ENCODE peak calls at places on chromosomes 3 and 15, in five cellular contexts. I, S, O, U and X are unnamed samples.

GRCh38 chr3:186946756-186947375 is 16.5 kb downstream of the ST6GAL1 start:
- DNase-seq in I (no peak), O (no peak), S (peak; percentile 56), U (no peak), X (no peak)

GRCh38 chr3:171783086-171783485 is 27.2 kb downstream of the PLD1 start:
- DNase-seq in U (no peak), O (peak; percentile 53), I (no peak), S (no peak), X (no peak)

GRCh38 chr3:104556372-104557078 is 810.2 kb upstream of the ALCAM start:
- DNase-seq in U (no peak), I (no peak), S (no peak), O (peak; percentile 5), X (no peak)

GRCh38 chr3:5016218-5017161 is 37.3 kb downstream of the BHLHE40 start:
- DNase-seq in S (peak; percentile 62), O (peak; percentile 66), I (no peak), U (no peak), X (no peak)

GRCh38 chr15:75307778-75308390 is 25.2 kb downstream of the GOLGA6D start:
- DNase-seq in O (peak; percentile 7), S (peak; percentile 49), U (peak; percentile 60), I (peak; percentile 88), X (peak; percentile 6)

GRCh38 chr3:99647081-99647480 is 8.7 kb downstream of the COL8A1 start:
- DNase-seq in S (peak; percentile 75), U (no peak), O (peak; percentile 59), I (no peak), X (no peak)

GRCh38 chr3:16828815-16829214 is 55.9 kb upstream of the PLCL2 start:
- DNase-seq in S (peak; percentile 46), I (peak; percentile 62), U (peak; percentile 33), O (peak; percentile 25), X (no peak)

GRCh38 chr15:32716216-32716959 is 1.4 kb upstream of the GREM1 start:
- DNase-seq in S (no peak), O (no peak), I (no peak), U (no peak), X (no peak)

GRCh38 chr3:126435456-126436315 is 40.0 kb downstream of the ZXDC start:
- DNase-seq in S (no peak), O (no peak), U (no peak), I (no peak), X (no peak)

GRCh38 chr3:95277614-95278013 is 1214.8 kb downstream of the NSUN3 start:
- DNase-seq in U (no peak), O (no peak), I (no peak), S (no peak), X (no peak)

GRCh38 chr3:16471897-16472296 is 41.6 kb downstream of the RFTN1 start:
- DNase-seq in I (no peak), U (no peak), O (no peak), S (no peak), X (no peak)

GRCh38 chr15:90586948-90587347 is 57.2 kb downstream of the CRTC3 start:
- DNase-seq in O (no peak), U (no peak), S (no peak), I (no peak), X (no peak)

GRCh38 chr3:186170516-186170915 is 61.6 kb upstream of the ETV5 start:
- DNase-seq in S (no peak), U (no peak), O (no peak), I (no peak), X (no peak)

GRCh38 chr15:59892995-59893394 is 111.1 kb upstream of the FOXB1 start:
- DNase-seq in S (peak; percentile 47), U (no peak), I (peak; percentile 46), O (no peak), X (peak; percentile 51)

GRCh38 chr15:69537888-69538287 is 85.3 kb downstream of the RPLP1 start:
- DNase-seq in I (no peak), S (no peak), O (no peak), U (no peak), X (no peak)

GRCh38 chr15:91488452-91488851 is 365.1 kb upstream of the SLCO3A1 start:
- DNase-seq in I (no peak), O (no peak), U (no peak), S (no peak), X (no peak)

GRCh38 chr3:8759038-8759755 is 10.2 kb downstream of the OXTR start:
- DNase-seq in O (no peak), S (no peak), U (no peak), I (peak; percentile 17), X (no peak)

GRCh38 chr15:55799287-55800212 is 56.6 kb upstream of the PRTG start:
- DNase-seq in O (peak; percentile 68), U (no peak), S (peak; percentile 72), I (peak; percentile 75), X (peak; percentile 69)

GRCh38 chr15:30954674-30955073 is 36.8 kb downstream of the MTMR10 start:
- DNase-seq in S (peak; percentile 19), I (no peak), O (peak; percentile 11), U (no peak), X (no peak)

GRCh38 chr3:107520535-107520934 is 2.2 kb upstream of the BBX start:
- DNase-seq in O (no peak), S (no peak), U (no peak), I (no peak), X (no peak)

GRCh38 chr3:149575213-149575961 is 82.4 kb downstream of the WWTR1 start:
- DNase-seq in I (no peak), S (no peak), U (no peak), O (peak; percentile 94), X (no peak)

GRCh38 chr3:132661120-132661519 is 991 bp downstream of the UBA5 start:
- DNase-seq in S (peak; percentile 24), I (no peak), O (no peak), U (no peak), X (no peak)

GRCh38 chr3:51718547-51719412 is 11.9 kb downstream of the GRM2 start:
- DNase-seq in I (peak; percentile 92), S (peak; percentile 53), U (peak; percentile 69), O (peak; percentile 23), X (peak; percentile 63)

GRCh38 chr3:25481402-25481801 is 53.3 kb downstream of the RARB start:
- DNase-seq in O (no peak), S (no peak), I (no peak), U (no peak), X (no peak)

GRCh38 chr3:70247955-70248354 is 64.5 kb downstream of the MDFIC2 start:
- DNase-seq in O (no peak), I (no peak), S (no peak), U (no peak), X (no peak)

GRCh38 chr3:114764056-114764492 is 383.0 kb downstream of the ZBTB20 start:
- DNase-seq in U (no peak), I (no peak), O (no peak), S (no peak), X (no peak)

GRCh38 chr3:89560546-89560945 is 453.1 kb downstream of the EPHA3 start:
- DNase-seq in U (no peak), I (no peak), O (peak; percentile 35), S (peak; percentile 5), X (no peak)

GRCh38 chr15:55247766-55248427 is 41.7 kb downstream of the RAB27A start:
- DNase-seq in S (peak; percentile 35), O (peak; percentile 18), I (no peak), U (no peak), X (no peak)

GRCh38 chr15:58628206-58629057 is 121.1 kb downstream of the ADAM10 start:
- DNase-seq in S (no peak), O (peak; percentile 48), I (no peak), U (no peak), X (no peak)

GRCh38 chr3:48408823-48409281 is 21.0 kb downstream of the PLXNB1 start:
- DNase-seq in S (no peak), O (no peak), I (peak; percentile 33), U (no peak), X (no peak)

GRCh38 chr3:177102526-177102925 is 94.8 kb downstream of the TBL1XR1 start:
- DNase-seq in S (peak; percentile 92), O (peak; percentile 45), U (no peak), I (no peak), X (no peak)

GRCh38 chr3:66038726-66039589 is at the start of gene MAGI1:
- DNase-seq in U (peak; percentile 94), O (peak; percentile 95), I (peak; percentile 96), S (peak; percentile 79), X (peak; percentile 95)

GRCh38 chr15:59294961-59295741 is 77.5 kb downstream of the MYO1E start:
- DNase-seq in S (peak; percentile 88), O (peak; percentile 94), I (no peak), U (no peak), X (no peak)

GRCh38 chr15:70322051-70322668 is 224.4 kb upstream of the TLE3 start:
- DNase-seq in I (no peak), O (no peak), U (no peak), S (no peak), X (no peak)

GRCh38 chr15:49604625-49605409 is 15.8 kb downstream of the FAM227B start:
- DNase-seq in O (no peak), U (no peak), S (no peak), I (no peak), X (no peak)
- H3K4me2 ChIP-seq in O (no peak overlapping the region), U (no peak overlapping the region), S (no peak overlapping the region), I (no peak overlapping the region), X (no peak overlapping the region)

DNA sequence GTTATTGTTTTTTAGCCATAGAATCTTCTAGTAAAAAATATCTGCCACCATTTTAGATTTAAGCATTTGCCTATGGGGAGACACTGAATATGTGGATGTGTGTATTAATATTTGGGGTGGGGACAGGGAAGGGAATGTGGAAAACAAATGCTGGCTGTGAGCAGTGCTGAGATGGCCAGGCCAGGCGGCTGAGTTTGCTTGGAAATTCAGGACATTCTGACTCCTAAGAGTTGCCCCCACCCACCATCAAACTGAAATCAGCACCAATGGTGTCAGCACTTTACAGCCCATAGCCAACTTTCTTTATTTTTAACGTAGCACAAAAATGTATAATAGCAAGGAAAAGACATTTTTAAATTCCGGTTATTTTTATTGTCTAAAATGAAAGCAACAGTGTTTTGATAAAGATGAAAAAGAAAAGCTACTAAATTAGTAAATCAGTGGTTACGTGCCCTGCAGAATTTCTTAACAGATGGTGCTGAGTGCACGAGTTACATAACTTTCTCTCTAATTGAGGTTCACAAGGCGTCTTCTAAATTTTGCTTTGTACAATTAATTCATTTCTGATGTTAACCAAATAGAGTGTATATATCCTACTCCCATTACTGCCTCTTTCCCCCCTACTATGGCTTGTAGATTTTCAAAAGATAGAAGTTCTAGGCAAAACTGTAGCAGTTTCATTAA is 34.0 kb downstream of the B3GALNT1 start:
- DNase-seq in U (no peak), O (no peak), I (no peak), S (no peak), X (no peak)
- H3K4me1 ChIP-seq in U (no peaks in the 10 kb centered on the region), O (peaks cover 8% of the 10 kb centered on the region), I (no peaks in the 10 kb centered on the region), S (peaks cover 4% of the 10 kb centered on the region), X (no peaks in the 10 kb centered on the region)

DNA sequence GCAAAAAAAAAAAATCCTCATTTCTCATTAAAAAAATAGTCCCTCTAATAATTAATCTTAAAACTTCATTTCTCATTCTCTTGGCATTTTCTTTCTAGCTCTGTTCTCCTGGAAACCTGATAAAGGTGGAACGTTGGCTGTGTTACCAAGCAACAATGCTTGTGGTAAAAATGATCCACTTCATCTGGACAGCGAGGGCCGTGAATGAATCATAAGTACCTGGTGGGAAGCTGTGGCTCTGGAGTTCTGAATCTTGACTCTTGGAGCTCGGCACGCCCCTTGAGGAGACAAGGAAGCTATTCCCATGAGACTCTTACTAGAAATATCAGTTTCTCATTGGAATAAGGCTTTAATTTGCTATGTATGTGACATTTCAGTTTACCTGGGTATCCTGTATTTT is 32.5 kb downstream of the BCL2L10 start:
- DNase-seq in O (no peak), U (no peak), I (no peak), S (no peak), X (no peak)
- H2BK12ac ChIP-seq in O (no peak overlapping the region), U (no peak overlapping the region), I (no peak overlapping the region), S (no peak overlapping the region), X (no peak overlapping the region)

GRCh38 chr15:48965972-48966371 is 2.3 kb upstream of the SHC4 start:
- DNase-seq in S (peak; percentile 70), O (peak; percentile 71), U (no peak), I (no peak), X (no peak)
- H3K4me2 ChIP-seq in S (no peak overlapping the region), O (no peak overlapping the region), U (no peak overlapping the region), I (no peak overlapping the region), X (no peak overlapping the region)